ENCODE peak calls at places on chromosomes 5 and 9, in five cellular contexts. P is HL-60, W is HepG2, M is K562, O is GM12878. L is an unnamed sample.

GRCh38 chr5:91212336-91213092 is 170.6 kb downstream of the ARRDC3 start:
- DNase-seq in M (no peak), P (peak), W (no peak), O (no peak), L (no peak)

GRCh38 chr5:99032234-99033013 is 103.6 kb upstream of the CHD1 start:
- DNase-seq in W (peak), O (no peak), M (peak), P (no peak), L (peak)

GRCh38 chr5:165775094-165775493 is 2269.7 kb downstream of the MAT2B start:
- DNase-seq in M (no peak), O (no peak), P (no peak), W (no peak), L (no peak)

GRCh38 chr5:136062563-136063274 is 33.9 kb downstream of the TGFBI start:
- DNase-seq in M (peak), W (peak), O (no peak), P (peak), L (peak)

GRCh38 chr5:56493751-56494150 is 260.6 kb upstream of the ANKRD55 start:
- DNase-seq in O (no peak), M (no peak), W (no peak), P (no peak), L (no peak)

GRCh38 chr9:15104826-15105420 is 194.7 kb upstream of the FREM1 start:
- DNase-seq in O (no peak), P (peak), M (peak), W (peak), L (peak)

GRCh38 chr5:67425514-67425913 is 228.9 kb upstream of the CD180 start:
- DNase-seq in O (no peak), W (no peak), M (no peak), P (no peak), L (no peak)

GRCh38 chr5:56522972-56523371 is 289.8 kb upstream of the ANKRD55 start:
- DNase-seq in M (no peak), O (no peak), P (no peak), W (no peak), L (no peak)

DNA sequence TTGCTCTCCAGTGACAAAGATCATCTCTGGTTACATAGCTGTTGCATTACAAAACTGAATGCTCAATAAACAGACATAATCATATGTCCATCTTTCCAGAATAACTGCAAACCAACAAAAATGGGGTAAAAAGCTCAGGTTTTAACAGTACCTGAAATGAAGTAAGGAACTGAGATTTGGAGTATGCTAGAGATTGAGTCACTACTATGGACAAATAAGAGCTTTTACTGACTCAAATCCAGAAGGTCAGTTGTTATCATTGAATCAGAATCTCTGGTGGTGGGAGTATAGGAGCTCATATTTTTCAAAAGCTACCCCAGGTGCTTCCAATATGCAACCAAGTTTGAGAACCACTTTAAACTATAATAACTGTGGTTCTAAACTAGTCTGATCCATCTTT is 4.1 kb upstream of the RAPGEF6 start:
- DNase-seq in M (no peak), W (no peak), P (no peak), O (no peak), L (no peak)
- TF ChIP-seq POLR2AphosphoS5 in M (no peak), W (no peak), P (no peak), O (no peak), L (no peak)

GRCh38 chr9:135075234-135076142 is 12.0 kb upstream of the OLFM1 start:
- DNase-seq in M (no peak), P (no peak), W (no peak), O (no peak), L (peak)
- H3K4me3 ChIP-seq in M (no peak), P (no peak), W (no peak), O (no peak), L (peak)

GRCh38 chr5:17172801-17173200 is 44.6 kb upstream of the BASP1 start:
- DNase-seq in W (no peak), P (no peak), O (no peak), M (no peak), L (no peak)
- TF ChIP-seq REST in W (no peak), P (no peak), O (no peak), M (no peak), L (no peak)

GRCh38 chr5:169100735-169101075 is 200.2 kb downstream of the SLIT3 start:
- DNase-seq in M (no peak), P (no peak), W (no peak), O (no peak), L (no peak)
- TF ChIP-seq POLR2AphosphoS5 in M (no peak), P (no peak), W (no peak), O (no peak), L (no peak)

GRCh38 chr9:130782883-130783537 is 52.0 kb upstream of the ABL1 start:
- DNase-seq in O (no peak), M (no peak), P (no peak), W (no peak), L (no peak)
- H3K4me3 ChIP-seq in O (no peak), M (no peak), P (no peak), W (no peak), L (no peak)

DNA sequence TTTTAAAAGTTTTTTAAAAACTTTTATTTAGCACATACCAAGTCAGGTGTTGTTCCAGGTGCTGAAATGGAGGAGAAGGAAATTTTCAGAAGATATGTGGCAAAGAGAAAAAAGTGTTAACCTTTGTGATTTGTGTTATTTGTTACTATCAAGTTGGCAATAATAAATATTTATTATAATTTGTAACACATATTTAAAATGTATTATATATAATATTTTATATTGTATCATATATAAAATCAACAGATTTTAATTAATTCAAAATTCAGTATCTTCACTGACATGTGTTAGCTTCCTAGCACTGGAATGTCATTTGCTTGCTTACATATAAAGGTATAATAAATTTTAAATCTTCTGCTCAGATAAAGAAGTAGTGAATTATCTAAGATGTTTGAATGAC is 71.5 kb downstream of the STK32A start:
- DNase-seq in P (no peak), M (no peak), W (no peak), O (no peak), L (no peak)
- TF ChIP-seq REST in P (no peak), M (no peak), W (no peak), O (no peak), L (no peak)

DNA sequence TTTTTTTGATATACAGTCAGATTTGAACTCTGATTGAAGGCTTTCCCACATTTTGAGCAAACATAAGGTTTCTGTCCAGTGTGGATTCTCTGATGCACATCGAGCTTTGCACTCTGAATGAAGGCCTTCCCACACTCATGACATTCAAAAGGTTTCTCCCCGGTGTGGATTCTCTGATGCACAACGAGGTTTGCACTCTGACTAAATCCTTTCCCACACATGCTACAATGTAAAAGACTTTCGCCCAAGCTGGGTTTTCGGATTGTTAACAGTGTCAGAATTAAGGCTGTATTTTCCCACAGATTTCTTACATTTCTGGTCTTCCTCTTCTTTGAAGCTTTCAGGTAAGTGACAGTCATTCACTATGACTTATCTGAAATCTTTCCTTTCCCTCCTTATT is 44.3 kb downstream of the GHR start:
- DNase-seq in O (no peak), M (no peak), W (no peak), P (no peak), L (no peak)
- TF ChIP-seq POLR2AphosphoS5 in O (no peak), M (no peak), W (no peak), P (no peak), L (no peak)